ENCODE peak calls at places on chromosome 16, in ten cellular contexts. D is GM13977; S is colonic mucosa; Q is body of pancreas; H is C1 segment of cervical spinal cord; G is nephron progenitor cell; K is activated CD8-positive, alpha-beta T cell treated with anti-CD3 and anti-CD28 coated beads for 36 hours; E is lower leg skin; J is GDM1; P is mesendoderm. O is an unnamed sample.

GRCh38 chr16:4618645-4619418 is 4.1 kb upstream of the UBALD1 start:
- DNase-seq in D (no peak), S (no peak), Q (no peak), H (no peak), G (no peak), K (no peak), E (no peak), J (no peak), P (no peak), O (no peak)

GRCh38 chr16:3717235-3718018 is at the start of gene TRAP1:
- DNase-seq in D (peak; percentile 97), S (peak; percentile 91), Q (peak; percentile 91), H (peak; percentile 91), G (peak; percentile 94), K (peak; percentile 91), E (peak; percentile 98), J (peak; percentile 84), P (peak; percentile 66), O (peak; percentile 44)

GRCh38 chr16:55655709-55656694 is at the start of gene SLC6A2:
- DNase-seq in D (peak; percentile 20), S (no peak), Q (peak; percentile 12), H (no peak), G (peak; percentile 67), K (no peak), E (peak; percentile 86), J (no peak), P (peak; percentile 78), O (peak; percentile 55)

GRCh38 chr16:60203525-60204124 is 1469.5 kb upstream of the GOT2 start:
- DNase-seq in D (no peak), S (no peak), Q (no peak), H (no peak), G (no peak), K (no peak), E (no peak), J (no peak), P (peak; percentile 54), O (no peak)

GRCh38 chr16:86505899-86506864 is 4.1 kb upstream of the FOXF1 start:
- DNase-seq in D (no peak), S (no peak), Q (no peak), H (no peak), G (no peak), K (no peak), E (no peak), J (no peak), P (no peak), O (no peak)

GRCh38 chr16:53541326-53541725 is 38.3 kb upstream of the AKTIP start:
- DNase-seq in D (no peak), S (no peak), Q (no peak), H (no peak), G (no peak), K (no peak), E (no peak), J (no peak), P (no peak), O (no peak)

GRCh38 chr16:1414532-1415265 is at the start of gene UNKL:
- DNase-seq in D (peak; percentile 96), S (peak; percentile 81), Q (peak; percentile 84), H (peak; percentile 58), G (peak; percentile 91), K (peak; percentile 82), E (peak; percentile 94), J (peak; percentile 47), P (peak; percentile 64), O (no peak)

GRCh38 chr16:83338941-83339340 is 468.8 kb upstream of the HSBP1 start:
- DNase-seq in D (no peak), S (no peak), Q (no peak), H (no peak), G (no peak), K (no peak), E (no peak), J (no peak), P (peak; percentile 49), O (no peak)

GRCh38 chr16:20918486-20919239 is 18.1 kb downstream of the LYRM1 start:
- DNase-seq in D (no peak), S (no peak), Q (peak; percentile 45), H (no peak), G (no peak), K (peak; percentile 35), E (peak; percentile 89), J (no peak), P (no peak), O (no peak)

GRCh38 chr16:66247516-66248089 is 118.9 kb upstream of the CDH5 start:
- DNase-seq in D (no peak), S (no peak), Q (no peak), H (no peak), G (no peak), K (no peak), E (peak; percentile 91), J (no peak), P (no peak), O (no peak)

GRCh38 chr16:66382966-66383299 is 16.4 kb downstream of the CDH5 start:
- DNase-seq in D (no peak), S (no peak), Q (no peak), H (no peak), G (no peak), K (no peak), E (no peak), J (no peak), P (peak; percentile 96), O (no peak)

GRCh38 chr16:21523411-21524067 is 75.8 kb upstream of the METTL9 start:
- DNase-seq in D (no peak), S (no peak), Q (no peak), H (no peak), G (no peak), K (no peak), E (no peak), J (no peak), P (no peak), O (no peak)